ENCODE peak calls at places on chromosomes 13 and 19, in four cellular contexts. S is AG09309, R is mucosa of descending colon, H is pancreas. U is an unnamed sample.

GRCh38 chr13:80337706-80338105 is 3.2 kb downstream of the SPRY2 start:
- DNase-seq in S (no peak), R (no peak), H (no peak), U (no peak)

GRCh38 chr13:94362411-94362909 is 117.0 kb downstream of the DCT start:
- DNase-seq in S (peak; percentile 70), R (peak; percentile 74), H (peak; percentile 26), U (peak; percentile 66)

GRCh38 chr19:34018546-34018945 is 153.8 kb upstream of the LSM14A start:
- DNase-seq in S (no peak), R (no peak), H (no peak), U (no peak)

GRCh38 chr19:1295169-1296012 is 9.7 kb downstream of the EFNA2 start:
- DNase-seq in S (no peak), R (no peak), H (peak; percentile 46), U (no peak)

GRCh38 chr13:20672772-20673171 is 30.7 kb upstream of the IL17D start:
- DNase-seq in S (no peak), R (no peak), H (no peak), U (peak; percentile 40)

GRCh38 chr19:54674021-54674617 is 11.3 kb downstream of the LILRB4 start:
- DNase-seq in S (no peak), R (no peak), H (no peak), U (no peak)

GRCh38 chr19:34851277-34851804 is 75.4 kb upstream of the ZNF30 start:
- DNase-seq in S (no peak), R (no peak), H (no peak), U (no peak)

GRCh38 chr13:29849071-29849541 is 1.3 kb downstream of the UBL3 start:
- DNase-seq in S (no peak), R (peak; percentile 53), H (no peak), U (no peak)

GRCh38 chr13:20411638-20412342 is 113.9 kb downstream of the CRYL1 start:
- DNase-seq in S (no peak), R (peak; percentile 25), H (no peak), U (no peak)

GRCh38 chr13:89880201-89880600 is 1467.3 kb upstream of the MIR17HG start:
- DNase-seq in S (no peak), R (no peak), H (no peak), U (no peak)

GRCh38 chr19:46634045-46634655 is 1.9 kb downstream of the GNG8 start:
- DNase-seq in S (no peak), R (peak; percentile 94), H (peak; percentile 97), U (peak; percentile 66)

GRCh38 chr13:101527130-101527529 is 74.7 kb downstream of the ITGBL1 start:
- DNase-seq in S (no peak), R (no peak), H (no peak), U (peak; percentile 41)

GRCh38 chr19:56601375-56601774 is 6.3 kb downstream of the ZNF71 start:
- DNase-seq in S (no peak), R (no peak), H (no peak), U (no peak)

GRCh38 chr19:6890938-6891337 is 3.6 kb downstream of the ADGRE1 start:
- DNase-seq in S (no peak), R (no peak), H (no peak), U (no peak)

GRCh38 chr19:45812297-45812696 is 2.8 kb downstream of the RSPH6A start:
- DNase-seq in S (no peak), R (no peak), H (no peak), U (no peak)

GRCh38 chr19:40398417-40399056 is 8.6 kb upstream of the HIPK4 start:
- DNase-seq in S (no peak), R (peak; percentile 79), H (no peak), U (no peak)

GRCh38 chr19:52190679-52191293 is 934 bp downstream of the PPP2R1A start:
- DNase-seq in S (no peak), R (peak; percentile 49), H (peak; percentile 40), U (peak; percentile 7)

GRCh38 chr13:113665582-113666323 is 1.3 kb upstream of the GRK1 start:
- DNase-seq in S (no peak), R (no peak), H (peak; percentile 19), U (no peak)

GRCh38 chr19:43570174-43570791 is 5.0 kb downstream of the XRCC1 start:
- DNase-seq in S (no peak), R (no peak), H (no peak), U (no peak)

GRCh38 chr19:46283771-46284170 is 13.1 kb upstream of the HIF3A start:
- DNase-seq in S (no peak), R (no peak), H (no peak), U (no peak)

GRCh38 chr13:99144306-99144705 is 56.3 kb upstream of the UBAC2 start:
- DNase-seq in S (no peak), R (no peak), H (no peak), U (no peak)

GRCh38 chr13:53822136-53822535 is 793.5 kb downstream of the OLFM4 start:
- DNase-seq in S (no peak), R (no peak), H (no peak), U (no peak)

GRCh38 chr13:59424661-59425060 is 739.1 kb downstream of the DIAPH3 start:
- DNase-seq in S (peak; percentile 32), R (no peak), H (no peak), U (peak; percentile 13)

GRCh38 chr19:610801-611505 is 21.3 kb downstream of the HCN2 start:
- DNase-seq in S (no peak), R (peak; percentile 27), H (no peak), U (peak; percentile 87)

GRCh38 chr19:29042450-29042849 is 170.5 kb downstream of the UQCRFS1 start:
- DNase-seq in S (no peak), R (no peak), H (no peak), U (no peak)

GRCh38 chr19:16623066-16623465 is 4.9 kb downstream of the MED26 start:
- DNase-seq in S (no peak), R (no peak), H (no peak), U (no peak)

GRCh38 chr19:22806418-22806817 is 22.5 kb upstream of the ZNF99 start:
- DNase-seq in S (no peak), R (no peak), H (no peak), U (no peak)

GRCh38 chr19:47408156-47408938 is 11.0 kb downstream of the MEIS3 start:
- DNase-seq in S (no peak), R (no peak), H (no peak), U (no peak)

GRCh38 chr13:21925720-21926119 is 254.8 kb downstream of the FGF9 start:
- DNase-seq in S (no peak), R (no peak), H (no peak), U (no peak)

GRCh38 chr13:94479559-94480095 is at the start of gene DCT:
- DNase-seq in S (no peak), R (no peak), H (no peak), U (no peak)

GRCh38 chr19:42191855-42192254 is 25.6 kb downstream of the DEDD2 start:
- DNase-seq in S (peak; percentile 21), R (peak; percentile 96), H (no peak), U (peak; percentile 42)

GRCh38 chr13:30486230-30487074 is 20.7 kb upstream of the HMGB1 start:
- DNase-seq in S (no peak), R (peak; percentile 61), H (peak; percentile 55), U (no peak)

GRCh38 chr19:30870861-30871260 is 478.4 kb downstream of the TSHZ3 start:
- DNase-seq in S (no peak), R (peak; percentile 4), H (no peak), U (no peak)

GRCh38 chr13:40401911-40402776 is 264.3 kb downstream of the FOXO1 start:
- DNase-seq in S (peak; percentile 86), R (peak; percentile 94), H (peak; percentile 91), U (peak; percentile 99)
- H3K4me3 ChIP-seq in S (no peak overlapping the region), R (no peak overlapping the region), H (no peak overlapping the region), U (no peak overlapping the region)

GRCh38 chr13:78608254-78608704 is 4.9 kb upstream of the POU4F1 start:
- DNase-seq in S (no peak), R (no peak), H (no peak), U (no peak)
- H3K4me3 ChIP-seq in S (peak overlapping the region; percentile 30), R (no peak overlapping the region), H (peak overlapping the region; percentile 43), U (peak overlapping the region; percentile 51)

GRCh38 chr19:36423925-36424324 is 5.5 kb upstream of the ZFP82 start:
- DNase-seq in S (no peak), R (no peak), H (no peak), U (no peak)

GRCh38 chr19:36417752-36418286 is 625 bp downstream of the ZFP82 start:
- DNase-seq in S (no peak), R (no peak), H (no peak), U (no peak)

GRCh38 chr19:36421749-36422481 is 3.5 kb upstream of the ZFP82 start:
- DNase-seq in S (no peak), R (no peak), H (no peak), U (no peak)

GRCh38 chr19:36418287-36419001 is at the start of gene ZFP82:
- DNase-seq in S (peak; percentile 32), R (peak; percentile 78), H (peak; percentile 71), U (peak; percentile 41)

GRCh38 chr19:36420961-36421748 is 2.7 kb upstream of the ZFP82 start:
- DNase-seq in S (no peak), R (no peak), H (peak; percentile 15), U (no peak)
- H3K4me3 ChIP-seq in S (peak overlapping the region; percentile 50), R (no peak overlapping the region), H (peak overlapping the region; percentile 24), U (peak overlapping the region; percentile 49)

GRCh38 chr13:95643471-95643813 is 1.1 kb downstream of the DZIP1 start:
- DNase-seq in S (no peak), R (no peak), H (peak; percentile 14), U (no peak)

GRCh38 chr13:95643814-95644598 is 500 bp downstream of the DZIP1 start:
- DNase-seq in S (no peak), R (no peak), H (peak; percentile 38), U (no peak)

GRCh38 chr13:95641961-95642621 is 2.4 kb downstream of the DZIP1 start:
- DNase-seq in S (no peak), R (peak; percentile 43), H (peak; percentile 45), U (no peak)

GRCh38 chr13:95643009-95643408 is 1.5 kb downstream of the DZIP1 start:
- DNase-seq in S (no peak), R (no peak), H (no peak), U (no peak)

DNA sequence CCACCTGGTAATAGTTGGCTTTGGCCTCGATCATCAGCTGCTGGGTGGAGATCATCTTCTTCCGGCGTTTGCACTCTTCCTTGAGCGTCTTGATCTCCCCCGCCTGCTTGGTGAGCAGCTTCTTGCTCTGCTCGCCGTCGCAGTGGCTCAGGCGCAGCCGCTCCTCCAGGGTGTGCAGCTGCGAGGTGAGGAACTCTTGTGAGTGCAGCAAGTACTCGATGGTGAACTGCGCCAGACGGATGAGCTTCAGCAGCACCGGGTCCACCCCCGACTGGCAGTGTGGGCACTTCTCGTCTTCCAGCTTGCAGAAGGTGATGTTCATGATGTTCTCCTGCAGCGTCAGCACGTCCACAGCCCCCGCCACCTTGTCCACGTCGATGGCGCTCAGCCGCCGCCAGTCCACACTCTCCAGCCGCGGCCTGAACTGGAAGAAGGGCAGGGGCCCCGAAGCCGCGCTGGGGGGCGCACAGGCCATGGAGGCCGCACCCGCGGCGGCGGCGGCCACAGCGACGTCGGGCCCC is 3.2 kb downstream of the DZIP1 start:
- DNase-seq in S (no peak), R (peak; percentile 12), H (peak; percentile 26), U (no peak)
- H3K4me3 ChIP-seq in S (peak overlapping the region; percentile 41), R (no peak overlapping the region), H (peak overlapping the region; percentile 55), U (peak overlapping the region; percentile 76)

GRCh38 chr19:11382898-11383705 is 1.0 kb downstream of the EPOR start:
- DNase-seq in S (no peak), R (peak; percentile 59), H (peak; percentile 73), U (no peak)
- H3K4me3 ChIP-seq in S (no peak overlapping the region), R (no peak overlapping the region), H (peak overlapping the region; percentile 43), U (peak overlapping the region; percentile 47)